ENCODE peak calls at places on chromosomes 3 and 15, in six cellular contexts. One of them, this sample, is unnamed.

GRCh38 chr3:81723732-81724313 is 37.6 kb downstream of the GBE1 start:
- DNase-seq in IMR-90: peak; percentile 59
- DNase-seq in fibroblast of mammary gland: peak; percentile 43
- DNase-seq in skeletal muscle cell: no peak
- DNase-seq in epithelial cell of esophagus: peak; percentile 46
- DNase-seq in GM23338: no peak
- DNase-seq in this sample: peak; percentile 60

GRCh38 chr3:182244222-182244971 is 532.7 kb downstream of the SOX2 start:
- DNase-seq in IMR-90: no peak
- DNase-seq in epithelial cell of esophagus: no peak
- DNase-seq in fibroblast of mammary gland: no peak
- DNase-seq in skeletal muscle cell: no peak
- DNase-seq in GM23338: peak; percentile 20
- DNase-seq in this sample: no peak

GRCh38 chr3:194998948-194999347 is 272.0 kb downstream of the XXYLT1 start:
- DNase-seq in skeletal muscle cell: no peak
- DNase-seq in fibroblast of mammary gland: no peak
- DNase-seq in epithelial cell of esophagus: no peak
- DNase-seq in GM23338: no peak
- DNase-seq in IMR-90: no peak
- DNase-seq in this sample: no peak

GRCh38 chr3:135136361-135137100 is 341.5 kb downstream of the EPHB1 start:
- DNase-seq in GM23338: no peak
- DNase-seq in skeletal muscle cell: no peak
- DNase-seq in IMR-90: no peak
- DNase-seq in fibroblast of mammary gland: no peak
- DNase-seq in epithelial cell of esophagus: no peak
- DNase-seq in this sample: no peak

GRCh38 chr15:83200162-83200561 is 7.5 kb downstream of the HDGFL3 start:
- DNase-seq in fibroblast of mammary gland: no peak
- DNase-seq in epithelial cell of esophagus: no peak
- DNase-seq in skeletal muscle cell: peak; percentile 47
- DNase-seq in IMR-90: peak; percentile 78
- DNase-seq in GM23338: no peak
- DNase-seq in this sample: peak; percentile 30

GRCh38 chr15:35450492-35450891 is 95.5 kb downstream of the DPH6 start:
- DNase-seq in epithelial cell of esophagus: peak; percentile 88
- DNase-seq in fibroblast of mammary gland: peak; percentile 90
- DNase-seq in IMR-90: peak; percentile 81
- DNase-seq in GM23338: no peak
- DNase-seq in skeletal muscle cell: peak; percentile 75
- DNase-seq in this sample: peak; percentile 59

GRCh38 chr15:69951511-69952209 is 146.1 kb downstream of the TLE3 start:
- DNase-seq in GM23338: no peak
- DNase-seq in fibroblast of mammary gland: no peak
- DNase-seq in skeletal muscle cell: no peak
- DNase-seq in epithelial cell of esophagus: no peak
- DNase-seq in IMR-90: peak; percentile 13
- DNase-seq in this sample: peak; percentile 28

GRCh38 chr15:61037031-61037430 is 192.1 kb downstream of the RORA start:
- DNase-seq in fibroblast of mammary gland: peak; percentile 55
- DNase-seq in skeletal muscle cell: no peak
- DNase-seq in IMR-90: no peak
- DNase-seq in GM23338: no peak
- DNase-seq in epithelial cell of esophagus: no peak
- DNase-seq in this sample: no peak

GRCh38 chr3:172134352-172134751 is 95.0 kb downstream of the FNDC3B start:
- DNase-seq in GM23338: no peak
- DNase-seq in fibroblast of mammary gland: no peak
- DNase-seq in skeletal muscle cell: no peak
- DNase-seq in IMR-90: no peak
- DNase-seq in epithelial cell of esophagus: no peak
- DNase-seq in this sample: peak; percentile 62

GRCh38 chr3:134618473-134618860 is 32.4 kb downstream of the KY start:
- DNase-seq in IMR-90: no peak
- DNase-seq in GM23338: no peak
- DNase-seq in fibroblast of mammary gland: no peak
- DNase-seq in skeletal muscle cell: no peak
- DNase-seq in epithelial cell of esophagus: no peak
- DNase-seq in this sample: no peak

GRCh38 chr3:4994823-4995499 is 15.7 kb downstream of the BHLHE40 start:
- DNase-seq in GM23338: no peak
- DNase-seq in IMR-90: peak; percentile 92
- DNase-seq in skeletal muscle cell: peak; percentile 63
- DNase-seq in epithelial cell of esophagus: peak; percentile 99
- DNase-seq in fibroblast of mammary gland: peak; percentile 95
- DNase-seq in this sample: peak; percentile 86

GRCh38 chr3:4754180-4755086 is 224.8 kb upstream of the BHLHE40 start:
- DNase-seq in fibroblast of mammary gland: no peak
- DNase-seq in skeletal muscle cell: no peak
- DNase-seq in IMR-90: no peak
- DNase-seq in GM23338: no peak
- DNase-seq in epithelial cell of esophagus: no peak
- DNase-seq in this sample: no peak

GRCh38 chr3:100008081-100008698 is 106.1 kb downstream of the FILIP1L start:
- DNase-seq in GM23338: no peak
- DNase-seq in IMR-90: no peak
- DNase-seq in fibroblast of mammary gland: no peak
- DNase-seq in epithelial cell of esophagus: no peak
- DNase-seq in skeletal muscle cell: no peak
- DNase-seq in this sample: no peak

GRCh38 chr15:32871887-32872286 is 154.1 kb downstream of the GREM1 start:
- DNase-seq in epithelial cell of esophagus: no peak
- DNase-seq in GM23338: no peak
- DNase-seq in IMR-90: no peak
- DNase-seq in skeletal muscle cell: no peak
- DNase-seq in fibroblast of mammary gland: no peak
- DNase-seq in this sample: no peak

GRCh38 chr15:61584410-61584809 is 355.3 kb upstream of the RORA start:
- DNase-seq in GM23338: no peak
- DNase-seq in epithelial cell of esophagus: peak; percentile 34
- DNase-seq in skeletal muscle cell: no peak
- DNase-seq in fibroblast of mammary gland: peak; percentile 30
- DNase-seq in IMR-90: no peak
- DNase-seq in this sample: peak; percentile 1

GRCh38 chr3:105354429-105354828 is 12.3 kb upstream of the ALCAM start:
- DNase-seq in IMR-90: no peak
- DNase-seq in GM23338: peak; percentile 87
- DNase-seq in fibroblast of mammary gland: no peak
- DNase-seq in skeletal muscle cell: no peak
- DNase-seq in epithelial cell of esophagus: no peak
- DNase-seq in this sample: no peak

GRCh38 chr3:169604568-169604967 is 58.9 kb downstream of the MECOM start:
- DNase-seq in GM23338: peak; percentile 44
- DNase-seq in epithelial cell of esophagus: peak; percentile 29
- DNase-seq in fibroblast of mammary gland: peak; percentile 5
- DNase-seq in IMR-90: no peak
- DNase-seq in skeletal muscle cell: no peak
- DNase-seq in this sample: peak; percentile 3

GRCh38 chr3:25582242-25582641 is 82.5 kb downstream of the TOP2B start:
- DNase-seq in IMR-90: peak; percentile 96
- DNase-seq in skeletal muscle cell: no peak
- DNase-seq in GM23338: no peak
- DNase-seq in fibroblast of mammary gland: peak; percentile 90
- DNase-seq in epithelial cell of esophagus: peak; percentile 65
- DNase-seq in this sample: peak; percentile 73

GRCh38 chr3:145939431-145939830 is 221.6 kb downstream of the PLOD2 start:
- DNase-seq in GM23338: no peak
- DNase-seq in fibroblast of mammary gland: no peak
- DNase-seq in skeletal muscle cell: no peak
- DNase-seq in epithelial cell of esophagus: peak; percentile 62
- DNase-seq in IMR-90: no peak
- DNase-seq in this sample: no peak

GRCh38 chr15:62137216-62137884 is 27.7 kb downstream of the C2CD4B start:
- DNase-seq in skeletal muscle cell: no peak
- DNase-seq in IMR-90: no peak
- DNase-seq in GM23338: no peak
- DNase-seq in epithelial cell of esophagus: no peak
- DNase-seq in fibroblast of mammary gland: no peak
- DNase-seq in this sample: no peak

GRCh38 chr3:179304605-179305004 is 18.2 kb upstream of the ZNF639 start:
- DNase-seq in skeletal muscle cell: no peak
- DNase-seq in epithelial cell of esophagus: peak; percentile 24
- DNase-seq in fibroblast of mammary gland: no peak
- DNase-seq in GM23338: no peak
- DNase-seq in IMR-90: no peak
- DNase-seq in this sample: no peak
- H3K4me3 ChIP-seq in skeletal muscle cell: no peak overlapping the region
- H3K4me3 ChIP-seq in epithelial cell of esophagus: no peak overlapping the region
- H3K4me3 ChIP-seq in fibroblast of mammary gland: no peak overlapping the region
- H3K4me3 ChIP-seq in GM23338: no peak overlapping the region
- H3K4me3 ChIP-seq in IMR-90: no peak overlapping the region
- H3K4me3 ChIP-seq in this sample: no peak overlapping the region

GRCh38 chr15:74376825-74377581 is 9.6 kb upstream of the CYP11A1 start:
- DNase-seq in skeletal muscle cell: no peak
- DNase-seq in GM23338: no peak
- DNase-seq in fibroblast of mammary gland: no peak
- DNase-seq in IMR-90: no peak
- DNase-seq in epithelial cell of esophagus: no peak
- DNase-seq in this sample: no peak

GRCh38 chr15:74376226-74376625 is 8.8 kb upstream of the CYP11A1 start:
- DNase-seq in fibroblast of mammary gland: no peak
- DNase-seq in epithelial cell of esophagus: no peak
- DNase-seq in IMR-90: no peak
- DNase-seq in GM23338: no peak
- DNase-seq in skeletal muscle cell: no peak
- DNase-seq in this sample: no peak

GRCh38 chr15:74374648-74375302 is 7.3 kb upstream of the CYP11A1 start:
- DNase-seq in IMR-90: no peak
- DNase-seq in fibroblast of mammary gland: no peak
- DNase-seq in epithelial cell of esophagus: no peak
- DNase-seq in GM23338: peak; percentile 91
- DNase-seq in skeletal muscle cell: no peak
- DNase-seq in this sample: no peak

GRCh38 chr15:74373731-74374647 is 6.5 kb upstream of the CYP11A1 start:
- DNase-seq in GM23338: peak; percentile 98
- DNase-seq in IMR-90: peak; percentile 72
- DNase-seq in skeletal muscle cell: no peak
- DNase-seq in fibroblast of mammary gland: peak; percentile 70
- DNase-seq in epithelial cell of esophagus: peak; percentile 96
- DNase-seq in this sample: peak; percentile 83

GRCh38 chr15:74375303-74375693 is 7.9 kb upstream of the CYP11A1 start:
- DNase-seq in GM23338: peak; percentile 93
- DNase-seq in IMR-90: peak; percentile 77
- DNase-seq in epithelial cell of esophagus: peak; percentile 87
- DNase-seq in skeletal muscle cell: no peak
- DNase-seq in fibroblast of mammary gland: peak; percentile 79
- DNase-seq in this sample: peak; percentile 83
- H3K4me3 ChIP-seq in GM23338: peak overlapping the region; percentile 78
- H3K4me3 ChIP-seq in IMR-90: no peak overlapping the region
- H3K4me3 ChIP-seq in epithelial cell of esophagus: no peak overlapping the region
- H3K4me3 ChIP-seq in skeletal muscle cell: no peak overlapping the region
- H3K4me3 ChIP-seq in fibroblast of mammary gland: no peak overlapping the region
- H3K4me3 ChIP-seq in this sample: no peak overlapping the region

DNA sequence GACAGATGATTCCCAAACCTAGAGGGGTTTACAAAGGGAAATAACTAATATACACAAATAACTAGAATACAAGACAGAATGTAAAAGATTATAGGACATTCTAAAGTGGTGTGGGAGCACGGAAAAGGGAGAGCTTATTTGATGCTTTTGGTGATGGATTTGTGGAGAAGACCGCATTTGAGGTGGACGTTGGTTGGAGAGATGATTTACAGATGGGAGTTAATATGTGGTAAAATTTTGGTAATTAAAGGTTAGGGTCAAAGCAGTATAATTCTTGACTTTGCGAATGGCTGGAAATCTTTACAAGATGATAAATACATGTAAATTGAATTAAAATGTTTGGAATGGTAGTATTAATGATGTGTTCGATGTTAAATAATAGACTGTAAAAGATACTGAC is 1.2 kb downstream of the KNL1 start:
- DNase-seq in skeletal muscle cell: no peak
- DNase-seq in IMR-90: no peak
- DNase-seq in epithelial cell of esophagus: no peak
- DNase-seq in fibroblast of mammary gland: no peak
- DNase-seq in GM23338: no peak
- DNase-seq in this sample: no peak
- H3K4me3 ChIP-seq in skeletal muscle cell: peak overlapping the region; percentile 66
- H3K4me3 ChIP-seq in IMR-90: peak overlapping the region; percentile 52
- H3K4me3 ChIP-seq in epithelial cell of esophagus: peak overlapping the region; percentile 93
- H3K4me3 ChIP-seq in fibroblast of mammary gland: peak overlapping the region; percentile 78
- H3K4me3 ChIP-seq in GM23338: peak overlapping the region; percentile 95
- H3K4me3 ChIP-seq in this sample: peak overlapping the region; percentile 94

GRCh38 chr3:137762674-137763593 is 1.2 kb upstream of the SOX14 start:
- DNase-seq in skeletal muscle cell: no peak
- DNase-seq in epithelial cell of esophagus: no peak
- DNase-seq in IMR-90: no peak
- DNase-seq in GM23338: peak; percentile 42
- DNase-seq in fibroblast of mammary gland: no peak
- DNase-seq in this sample: no peak

GRCh38 chr3:137760341-137761098 is 3.6 kb upstream of the SOX14 start:
- DNase-seq in GM23338: peak; percentile 53
- DNase-seq in skeletal muscle cell: no peak
- DNase-seq in IMR-90: no peak
- DNase-seq in epithelial cell of esophagus: no peak
- DNase-seq in fibroblast of mammary gland: no peak
- DNase-seq in this sample: no peak

GRCh38 chr3:137761563-137762503 is 2.3 kb upstream of the SOX14 start:
- DNase-seq in epithelial cell of esophagus: no peak
- DNase-seq in GM23338: peak; percentile 43
- DNase-seq in IMR-90: no peak
- DNase-seq in fibroblast of mammary gland: no peak
- DNase-seq in skeletal muscle cell: no peak
- DNase-seq in this sample: no peak

GRCh38 chr3:137759505-137759904 is 4.6 kb upstream of the SOX14 start:
- DNase-seq in GM23338: no peak
- DNase-seq in IMR-90: no peak
- DNase-seq in fibroblast of mammary gland: no peak
- DNase-seq in skeletal muscle cell: no peak
- DNase-seq in epithelial cell of esophagus: no peak
- DNase-seq in this sample: no peak

DNA sequence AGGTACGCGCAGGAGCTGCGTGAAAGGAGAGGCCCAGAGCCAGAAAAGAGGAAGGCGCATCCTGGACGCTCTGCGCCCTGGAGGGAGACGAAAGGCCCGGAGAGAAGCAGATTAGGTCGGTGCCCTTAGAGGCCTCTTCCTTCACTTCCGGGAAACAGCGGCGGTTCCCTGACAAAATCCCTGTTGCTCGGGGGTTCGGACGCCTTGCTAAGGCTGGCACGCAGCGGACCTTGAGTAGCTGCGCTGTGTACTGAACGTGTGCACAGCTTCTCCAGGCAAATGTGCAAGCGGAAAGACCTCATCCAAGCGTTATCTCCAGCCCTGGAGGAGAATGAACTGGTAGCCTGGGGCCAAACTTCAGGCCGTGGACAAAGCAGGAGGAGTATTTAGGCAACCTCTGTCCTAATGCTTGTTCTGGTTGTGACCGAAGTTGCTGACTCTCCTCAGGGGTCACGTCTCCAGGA is 3.0 kb upstream of the SOX14 start:
- DNase-seq in fibroblast of mammary gland: no peak
- DNase-seq in skeletal muscle cell: no peak
- DNase-seq in IMR-90: no peak
- DNase-seq in GM23338: peak; percentile 63
- DNase-seq in epithelial cell of esophagus: no peak
- DNase-seq in this sample: no peak
- H3K4me3 ChIP-seq in fibroblast of mammary gland: no peak overlapping the region
- H3K4me3 ChIP-seq in skeletal muscle cell: no peak overlapping the region
- H3K4me3 ChIP-seq in IMR-90: no peak overlapping the region
- H3K4me3 ChIP-seq in GM23338: peak overlapping the region; percentile 37
- H3K4me3 ChIP-seq in epithelial cell of esophagus: no peak overlapping the region
- H3K4me3 ChIP-seq in this sample: no peak overlapping the region

This sample was measured in fibroblast of villous mesenchyme.